ENCODE peak calls at places on chromosomes 12 and 14, in six cellular contexts. G is fibroblast of lung, K is AG04449, H is PC-9, Z is fibroblast of pulmonary artery, S is epithelial cell of proximal tubule. B is an unnamed sample.

GRCh38 chr12:89844539-89844938 is 135.9 kb upstream of the ATP2B1 start:
- DNase-seq in Z (no peak), H (no peak), G (no peak), K (no peak), S (no peak), B (no peak)

GRCh38 chr12:123497065-123497464 is 36.5 kb downstream of the RILPL1 start:
- DNase-seq in S (no peak), K (no peak), G (no peak), H (no peak), Z (no peak), B (no peak)

GRCh38 chr12:111411187-111411764 is 5.6 kb downstream of the SH2B3 start:
- DNase-seq in Z (no peak), K (no peak), S (no peak), G (no peak), H (no peak), B (no peak)

GRCh38 chr12:61385771-61386170 is 874.4 kb upstream of the USP15 start:
- DNase-seq in H (no peak), G (peak), Z (no peak), S (no peak), K (no peak), B (no peak)

GRCh38 chr14:72613975-72614319 is 280.0 kb downstream of the DPF3 start:
- DNase-seq in Z (no peak), S (no peak), H (no peak), G (no peak), K (no peak), B (no peak)

GRCh38 chr12:89928467-89928866 is 219.8 kb upstream of the ATP2B1 start:
- DNase-seq in H (no peak), K (no peak), S (no peak), Z (no peak), G (no peak), B (no peak)

GRCh38 chr12:113196996-113197395 is 11.5 kb downstream of the RITA1 start:
- DNase-seq in S (no peak), G (peak), K (no peak), H (peak), Z (peak), B (peak)

GRCh38 chr12:102281231-102281630 is 83.6 kb upstream of the PMCH start:
- DNase-seq in Z (no peak), H (no peak), S (no peak), G (no peak), K (no peak), B (no peak)

GRCh38 chr12:32854097-32854496 is 42.5 kb downstream of the PKP2 start:
- DNase-seq in K (no peak), G (no peak), H (no peak), Z (peak), S (no peak), B (no peak)

GRCh38 chr12:6062427-6063378 is 61.8 kb downstream of the VWF start:
- DNase-seq in S (no peak), Z (peak), G (peak), K (no peak), H (peak), B (no peak)

GRCh38 chr14:75176142-75176820 is at the start of gene TMED10:
- DNase-seq in H (peak), G (peak), S (peak), K (no peak), Z (peak), B (peak)

GRCh38 chr12:9648701-9649531 is 20.6 kb upstream of the CLEC2D start:
- DNase-seq in Z (no peak), S (no peak), H (no peak), K (no peak), G (peak), B (no peak)

GRCh38 chr12:45051490-45052105 is 699 bp upstream of the DBX2 start:
- DNase-seq in S (no peak), Z (peak), G (peak), H (no peak), K (no peak), B (peak)

GRCh38 chr12:122235741-122236140 is 9.9 kb upstream of the DIABLO start:
- DNase-seq in K (no peak), S (no peak), H (no peak), G (no peak), Z (no peak), B (no peak)

GRCh38 chr12:12201274-12201758 is 65.5 kb downstream of the LRP6 start:
- DNase-seq in G (peak), K (no peak), Z (peak), S (no peak), H (no peak), B (no peak)

GRCh38 chr14:102927878-102928411 is 5.5 kb downstream of the AMN start:
- DNase-seq in K (no peak), Z (no peak), S (no peak), H (peak), G (no peak), B (no peak)

GRCh38 chr12:63150255-63151060 is 543 bp downstream of the AVPR1A start:
- DNase-seq in S (no peak), K (no peak), Z (no peak), G (no peak), H (no peak), B (no peak)

GRCh38 chr14:51823706-51824105 is 36.7 kb upstream of the GNG2 start:
- DNase-seq in G (peak), S (no peak), Z (no peak), H (no peak), K (no peak), B (no peak)

GRCh38 chr14:23665302-23666016 is 29.3 kb downstream of the DHRS2 start:
- DNase-seq in Z (no peak), K (no peak), H (no peak), S (no peak), G (no peak), B (no peak)

GRCh38 chr12:84357314-84357713 is 555.3 kb downstream of the SLC6A15 start:
- DNase-seq in G (no peak), S (no peak), Z (no peak), K (no peak), H (no peak), B (no peak)

GRCh38 chr14:105086833-105087307 is 21.6 kb upstream of the GPR132 start:
- DNase-seq in Z (peak), G (peak), S (no peak), H (peak), K (no peak), B (no peak)

GRCh38 chr12:26126340-26127284 is 1.8 kb upstream of the BHLHE41 start:
- DNase-seq in Z (peak), H (peak), K (no peak), G (peak), S (no peak), B (no peak)

GRCh38 chr12:50517456-50518048 is 12.8 kb downstream of the DIP2B start:
- DNase-seq in S (no peak), K (no peak), Z (peak), G (peak), H (no peak), B (no peak)

GRCh38 chr12:66191547-66192126 is 2.6 kb downstream of the IRAK3 start:
- DNase-seq in S (no peak), H (no peak), Z (no peak), K (no peak), G (no peak), B (no peak)

GRCh38 chr14:88388741-88389282 is 3.4 kb downstream of the SPATA7 start:
- DNase-seq in S (no peak), G (no peak), K (no peak), Z (no peak), H (no peak), B (no peak)

DNA sequence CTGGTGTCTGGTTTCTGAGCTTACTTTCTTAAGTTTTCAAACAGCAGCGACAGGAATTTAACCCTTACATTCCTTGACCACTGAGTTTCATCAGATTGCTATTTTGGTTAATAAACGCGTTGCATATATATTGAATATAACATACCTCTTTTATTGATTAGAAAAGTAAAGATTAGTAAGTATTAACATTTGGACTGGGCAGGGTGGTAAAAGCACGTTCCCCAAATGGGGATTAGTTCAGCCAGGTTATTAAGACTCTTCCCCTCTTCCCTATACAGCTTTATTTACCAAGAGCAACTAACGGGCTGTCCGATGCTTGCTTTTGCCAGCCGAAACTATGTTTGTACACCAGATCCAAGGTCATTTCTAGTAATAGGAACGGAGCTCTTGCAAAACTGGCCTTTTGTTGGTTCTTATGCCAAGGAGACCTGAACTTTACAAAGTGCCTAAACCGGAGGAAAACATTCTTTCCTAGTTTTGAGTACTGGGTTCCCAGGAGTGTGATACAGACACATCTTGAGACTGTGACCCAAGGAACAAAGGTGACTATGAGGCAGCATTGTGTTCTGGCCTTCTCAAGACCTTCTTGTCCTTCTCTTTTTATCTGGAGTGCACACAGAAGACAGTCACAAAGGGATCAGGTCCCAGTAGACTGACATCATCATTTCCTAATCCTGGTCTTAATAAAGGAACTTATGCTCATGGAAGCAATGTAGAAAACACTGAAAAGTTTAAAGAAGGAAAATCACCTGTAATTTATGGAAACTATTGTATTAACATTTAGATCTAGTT is 2.6 kb downstream of the GLRX5 start:
- DNase-seq in K (no peak), H (no peak), G (no peak), Z (no peak), S (no peak), B (no peak)
- H3K4me3 ChIP-seq in K (no peak), H (no peak), G (peak), Z (no peak), S (peak), B (no peak)

GRCh38 chr14:35688427-35688826 is 120.7 kb downstream of the RALGAPA1 start:
- DNase-seq in Z (no peak), H (no peak), G (no peak), S (no peak), K (no peak), B (no peak)
- TF ChIP-seq CTCF in Z (no peak), H (no peak), G (no peak), S (no peak), K (no peak), B (no peak)

GRCh38 chr14:50791201-50791600 is 39.8 kb downstream of the NIN start:
- DNase-seq in G (no peak), Z (no peak), S (no peak), H (no peak), K (no peak), B (no peak)

GRCh38 chr14:50790568-50790967 is 40.4 kb downstream of the NIN start:
- DNase-seq in K (no peak), G (peak), Z (peak), H (no peak), S (no peak), B (no peak)

GRCh38 chr14:50792634-50793068 is 38.3 kb downstream of the NIN start:
- DNase-seq in Z (no peak), K (no peak), G (no peak), S (no peak), H (no peak), B (no peak)

GRCh38 chr14:50794063-50794645 is 36.8 kb downstream of the NIN start:
- DNase-seq in S (no peak), K (no peak), G (no peak), H (no peak), Z (no peak), B (no peak)

GRCh38 chr14:50792058-50792477 is 38.9 kb downstream of the NIN start:
- DNase-seq in G (no peak), Z (no peak), H (no peak), K (no peak), S (no peak), B (no peak)
- H3K4me3 ChIP-seq in G (no peak), Z (no peak), H (no peak), K (no peak), S (no peak), B (no peak)

GRCh38 chr12:64452559-64453329 is 824 bp downstream of the TBK1 start:
- DNase-seq in S (peak), H (peak), Z (peak), K (peak), G (peak), B (peak)
- TF ChIP-seq CTCF in S (no peak), H (peak), Z (no peak), K (no peak), G (no peak), B (no peak)